ENCODE peak calls at places on chromosomes 12 and 14, in seven cellular contexts. T is astrocyte; H is thyroid gland; P is CD4-positive, alpha-beta T cell; E is lower lobe of right lung; F is CD4-positive, CD25-positive, alpha-beta regulatory T cell; A is adipocyte. L is an unnamed sample.
A peak's percentile ranks its signal among the peaks of the same experiment; 100 is the strongest.

GRCh38 chr12:6540181-6540877 is 6.0 kb downstream of the GAPDH start:
- DNase-seq in T (peak; percentile 89), H (peak; percentile 92), P (peak; percentile 50), E (peak; percentile 89), F (peak; percentile 34), A (peak; percentile 96), L (peak; percentile 42)

GRCh38 chr12:32756476-32757158 is 920 bp upstream of the YARS2 start:
- DNase-seq in T (no peak), H (peak; percentile 7), P (no peak), E (no peak), F (no peak), A (peak; percentile 3), L (no peak)

GRCh38 chr12:7989827-7990491 is 42.6 kb upstream of the FOXJ2 start:
- DNase-seq in T (no peak), H (no peak), P (peak; percentile 43), E (peak; percentile 82), F (peak; percentile 46), A (no peak), L (peak; percentile 28)

GRCh38 chr12:22459872-22460490 is 84.4 kb downstream of the C2CD5 start:
- DNase-seq in T (peak; percentile 29), H (no peak), P (no peak), E (no peak), F (peak; percentile 51), A (peak; percentile 80), L (no peak)

GRCh38 chr12:61385771-61386170 is 874.4 kb upstream of the USP15 start:
- DNase-seq in T (no peak), H (no peak), P (no peak), E (no peak), F (no peak), A (peak; percentile 48), L (no peak)

GRCh38 chr12:48118491-48118890 is 673 bp upstream of the PFKM start:
- DNase-seq in T (no peak), H (peak; percentile 40), P (no peak), E (no peak), F (no peak), A (no peak), L (no peak)

GRCh38 chr14:81406863-81407262 is 6.7 kb upstream of the STON2 start:
- DNase-seq in T (peak; percentile 72), H (peak; percentile 67), P (no peak), E (no peak), F (no peak), A (peak; percentile 40), L (no peak)

GRCh38 chr12:31897791-31898503 is 61.3 kb upstream of the RESF1 start:
- DNase-seq in T (peak; percentile 35), H (peak; percentile 9), P (no peak), E (peak; percentile 55), F (no peak), A (no peak), L (no peak)

GRCh38 chr14:91349481-91350074 is 68.0 kb downstream of the CCDC88C start:
- DNase-seq in T (no peak), H (no peak), P (no peak), E (no peak), F (peak; percentile 60), A (no peak), L (peak; percentile 41)

GRCh38 chr12:32821293-32822089 is 65.8 kb upstream of the YARS2 start:
- DNase-seq in T (peak; percentile 37), H (no peak), P (no peak), E (no peak), F (no peak), A (no peak), L (no peak)

GRCh38 chr12:22518067-22518719 is 26.1 kb downstream of the C2CD5 start:
- DNase-seq in T (peak; percentile 53), H (peak; percentile 67), P (no peak), E (no peak), F (no peak), A (no peak), L (no peak)

GRCh38 chr14:73714656-73715081 is 485 bp upstream of the PNMA1 start:
- DNase-seq in T (no peak), H (no peak), P (no peak), E (no peak), F (no peak), A (peak; percentile 48), L (no peak)

GRCh38 chr14:90760591-90761316 is 55.5 kb downstream of the TTC7B start:
- DNase-seq in T (peak; percentile 10), H (no peak), P (no peak), E (no peak), F (no peak), A (peak; percentile 25), L (no peak)

GRCh38 chr14:29895591-29896043 is 32.0 kb downstream of the PRKD1 start:
- DNase-seq in T (no peak), H (no peak), P (no peak), E (peak; percentile 63), F (no peak), A (no peak), L (no peak)

GRCh38 chr12:100268835-100269564 is 2.0 kb downstream of the SCYL2 start:
- DNase-seq in T (peak; percentile 33), H (no peak), P (no peak), E (no peak), F (no peak), A (peak; percentile 22), L (no peak)

GRCh38 chr14:93039649-93040315 is 75.9 kb downstream of the ITPK1 start:
- DNase-seq in T (no peak), H (peak; percentile 76), P (no peak), E (no peak), F (no peak), A (no peak), L (no peak)

GRCh38 chr14:57480044-57480443 is 13.6 kb downstream of the CCDC198 start:
- DNase-seq in T (peak; percentile 66), H (no peak), P (no peak), E (no peak), F (no peak), A (peak; percentile 42), L (no peak)

GRCh38 chr12:130041983-130042812 is 120.1 kb upstream of the FZD10 start:
- DNase-seq in T (no peak), H (peak; percentile 29), P (peak; percentile 21), E (peak; percentile 64), F (no peak), A (peak; percentile 16), L (no peak)

GRCh38 chr12:70983692-70984091 is 63.2 kb upstream of the PTPRR start:
- DNase-seq in T (peak; percentile 65), H (no peak), P (no peak), E (no peak), F (no peak), A (no peak), L (no peak)

GRCh38 chr12:106704081-106704480 is 70.4 kb upstream of the RIC8B start:
- DNase-seq in T (no peak), H (no peak), P (no peak), E (no peak), F (no peak), A (no peak), L (no peak)

GRCh38 chr12:2185751-2186341 is 133.1 kb downstream of the CACNA1C start:
- DNase-seq in T (peak; percentile 76), H (no peak), P (no peak), E (no peak), F (no peak), A (no peak), L (no peak)

DNA sequence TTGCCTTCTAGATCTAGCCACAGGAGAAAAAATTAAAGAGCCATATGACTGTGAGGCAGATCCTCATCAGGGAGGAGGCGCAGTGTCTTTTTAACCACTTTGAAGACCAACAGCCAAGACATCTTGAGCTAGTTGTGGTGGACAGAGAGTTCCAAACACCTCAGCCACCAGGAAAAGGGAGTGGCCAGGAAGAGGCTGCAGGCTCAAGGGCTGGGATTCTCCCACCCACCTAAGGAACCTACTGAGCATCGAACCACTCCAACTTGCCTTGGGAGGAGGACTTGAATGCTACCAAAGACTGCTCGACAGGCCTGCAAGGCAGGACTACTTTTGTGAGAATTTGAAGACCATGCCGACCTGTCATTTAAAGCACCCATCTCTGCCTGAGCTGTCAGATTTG is 14.5 kb upstream of the MDM2 start:
- DNase-seq in T (no peak), H (no peak), P (no peak), E (no peak), F (no peak), A (no peak), L (no peak)
- H3K9me3 ChIP-seq in T (no peaks in the 10 kb centered on the region), H (no peaks in the 10 kb centered on the region), P (no peaks in the 10 kb centered on the region), E (no peaks in the 10 kb centered on the region), F (no peaks in the 10 kb centered on the region), A (no peaks in the 10 kb centered on the region), L (no peaks in the 10 kb centered on the region)

GRCh38 chr14:85085981-85086380 is 444.0 kb upstream of the FLRT2 start:
- DNase-seq in T (no peak), H (no peak), P (no peak), E (no peak), F (no peak), A (no peak), L (no peak)
- H3K9me3 ChIP-seq in T (no peaks in the 10 kb centered on the region), H (no peaks in the 10 kb centered on the region), P (no peaks in the 10 kb centered on the region), E (no peaks in the 10 kb centered on the region), F (peaks cover 6% of the 10 kb centered on the region), A (no peaks in the 10 kb centered on the region), L (peaks cover 3% of the 10 kb centered on the region)

GRCh38 chr14:28780843-28781503 is 14.4 kb downstream of the FOXG1 start:
- DNase-seq in T (no peak), H (no peak), P (no peak), E (no peak), F (no peak), A (no peak), L (no peak)
- H3K9me3 ChIP-seq in T (no peaks in the 10 kb centered on the region), H (no peaks in the 10 kb centered on the region), P (peaks cover 5% of the 10 kb centered on the region), E (no peaks in the 10 kb centered on the region), F (no peaks in the 10 kb centered on the region), A (peaks cover 7% of the 10 kb centered on the region), L (no peaks in the 10 kb centered on the region)

DNA sequence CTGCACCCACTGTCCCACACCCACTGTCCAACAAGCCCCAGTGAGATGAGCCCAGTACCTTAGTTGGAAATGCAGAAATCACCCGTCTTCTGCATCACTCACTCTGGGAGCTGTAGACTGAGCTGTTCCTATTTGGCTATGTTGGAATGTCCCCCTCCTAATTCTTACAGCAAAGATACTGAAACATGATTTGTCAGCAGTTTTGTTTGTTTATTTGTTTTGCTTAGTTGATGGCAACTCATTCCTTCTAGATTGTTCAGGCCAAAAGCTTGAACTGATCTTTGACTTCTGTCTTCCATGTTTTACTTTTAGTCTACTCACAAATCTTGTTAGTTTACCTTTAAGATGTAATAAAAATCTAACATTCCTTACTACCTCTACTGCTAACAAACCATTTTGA is 233.6 kb upstream of the MIS18BP1 start:
- DNase-seq in T (no peak), H (no peak), P (no peak), E (no peak), F (no peak), A (no peak), L (no peak)
- H3K9me3 ChIP-seq in T (no peaks in the 10 kb centered on the region), H (no peaks in the 10 kb centered on the region), P (no peaks in the 10 kb centered on the region), E (peaks cover 8% of the 10 kb centered on the region), F (no peaks in the 10 kb centered on the region), A (peaks cover 6% of the 10 kb centered on the region), L (no peaks in the 10 kb centered on the region)

GRCh38 chr12:14400599-14400998 is 35.1 kb downstream of the ATF7IP start:
- DNase-seq in T (no peak), H (no peak), P (no peak), E (no peak), F (peak; percentile 42), A (no peak), L (no peak)

GRCh38 chr12:14402697-14403096 is 37.2 kb downstream of the ATF7IP start:
- DNase-seq in T (no peak), H (no peak), P (no peak), E (no peak), F (no peak), A (no peak), L (no peak)

GRCh38 chr12:14403711-14404164 is 38.3 kb downstream of the ATF7IP start:
- DNase-seq in T (peak; percentile 86), H (peak; percentile 26), P (no peak), E (no peak), F (peak; percentile 53), A (peak; percentile 91), L (no peak)

GRCh38 chr12:14399871-14400270 is 34.4 kb downstream of the ATF7IP start:
- DNase-seq in T (peak; percentile 82), H (no peak), P (no peak), E (no peak), F (no peak), A (no peak), L (no peak)

GRCh38 chr12:14403293-14403692 is 37.8 kb downstream of the ATF7IP start:
- DNase-seq in T (no peak), H (no peak), P (no peak), E (no peak), F (no peak), A (no peak), L (no peak)
- H3K9me3 ChIP-seq in T (no peaks in the 10 kb centered on the region), H (no peaks in the 10 kb centered on the region), P (no peaks in the 10 kb centered on the region), E (peaks cover 15% of the 10 kb centered on the region), F (no peaks in the 10 kb centered on the region), A (peaks cover 8% of the 10 kb centered on the region), L (no peaks in the 10 kb centered on the region)